ENCODE peak calls at places on chromosomes 11 and 22, in eight cellular contexts. One of them, this sample, is unnamed.
A peak's percentile ranks its signal among the peaks of the same experiment; 100 is the strongest.

GRCh38 chr11:75073459-75074190 is 23.1 kb downstream of the OR2AT4 start:
- DNase-seq in stimulated activated naive CD4-positive, alpha-beta T cell: no peak
- DNase-seq in astrocyte of the spinal cord: no peak
- DNase-seq in EL: no peak
- DNase-seq in sciatic nerve: no peak
- DNase-seq in fibroblast of pulmonary artery: no peak
- DNase-seq in midbrain: no peak
- DNase-seq in NCI-H774: no peak
- DNase-seq in this sample: no peak

GRCh38 chr22:27930246-27931060 is 11.4 kb upstream of the PITPNB start:
- DNase-seq in stimulated activated naive CD4-positive, alpha-beta T cell: no peak
- DNase-seq in astrocyte of the spinal cord: no peak
- DNase-seq in EL: no peak
- DNase-seq in sciatic nerve: no peak
- DNase-seq in fibroblast of pulmonary artery: peak; percentile 17
- DNase-seq in midbrain: no peak
- DNase-seq in NCI-H774: no peak
- DNase-seq in this sample: no peak

GRCh38 chr11:118295834-118296454 is 8.6 kb upstream of the CD3E start:
- DNase-seq in stimulated activated naive CD4-positive, alpha-beta T cell: peak; percentile 8
- DNase-seq in astrocyte of the spinal cord: peak; percentile 6
- DNase-seq in EL: peak; percentile 18
- DNase-seq in sciatic nerve: no peak
- DNase-seq in fibroblast of pulmonary artery: peak; percentile 46
- DNase-seq in midbrain: no peak
- DNase-seq in NCI-H774: no peak
- DNase-seq in this sample: peak; percentile 75

GRCh38 chr11:623999-624704 is 603 bp downstream of the CDHR5 start:
- DNase-seq in stimulated activated naive CD4-positive, alpha-beta T cell: no peak
- DNase-seq in astrocyte of the spinal cord: no peak
- DNase-seq in EL: peak; percentile 47
- DNase-seq in sciatic nerve: no peak
- DNase-seq in fibroblast of pulmonary artery: no peak
- DNase-seq in midbrain: no peak
- DNase-seq in NCI-H774: no peak
- DNase-seq in this sample: peak; percentile 83

GRCh38 chr11:47961383-47961782 is 19.0 kb upstream of the PTPRJ start:
- DNase-seq in stimulated activated naive CD4-positive, alpha-beta T cell: no peak
- DNase-seq in astrocyte of the spinal cord: no peak
- DNase-seq in EL: peak; percentile 19
- DNase-seq in sciatic nerve: no peak
- DNase-seq in fibroblast of pulmonary artery: no peak
- DNase-seq in midbrain: no peak
- DNase-seq in NCI-H774: no peak
- DNase-seq in this sample: peak; percentile 52

GRCh38 chr22:40818192-40818746 is 877 bp downstream of the SLC25A17 start:
- DNase-seq in stimulated activated naive CD4-positive, alpha-beta T cell: no peak
- DNase-seq in astrocyte of the spinal cord: no peak
- DNase-seq in EL: peak; percentile 8
- DNase-seq in sciatic nerve: no peak
- DNase-seq in fibroblast of pulmonary artery: no peak
- DNase-seq in midbrain: no peak
- DNase-seq in NCI-H774: no peak
- DNase-seq in this sample: no peak

GRCh38 chr11:1569251-1569780 is 2.8 kb downstream of the DUSP8 start:
- DNase-seq in stimulated activated naive CD4-positive, alpha-beta T cell: no peak
- DNase-seq in astrocyte of the spinal cord: no peak
- DNase-seq in EL: no peak
- DNase-seq in sciatic nerve: peak; percentile 61
- DNase-seq in fibroblast of pulmonary artery: no peak
- DNase-seq in midbrain: no peak
- DNase-seq in NCI-H774: no peak
- DNase-seq in this sample: no peak

GRCh38 chr11:69335010-69335409 is 41.1 kb downstream of the MYEOV start:
- DNase-seq in stimulated activated naive CD4-positive, alpha-beta T cell: no peak
- DNase-seq in astrocyte of the spinal cord: no peak
- DNase-seq in EL: no peak
- DNase-seq in sciatic nerve: peak; percentile 26
- DNase-seq in fibroblast of pulmonary artery: no peak
- DNase-seq in midbrain: no peak
- DNase-seq in NCI-H774: no peak
- DNase-seq in this sample: no peak

GRCh38 chr11:125175166-125175565 is 10.6 kb downstream of the PKNOX2 start:
- DNase-seq in stimulated activated naive CD4-positive, alpha-beta T cell: no peak
- DNase-seq in astrocyte of the spinal cord: no peak
- DNase-seq in EL: no peak
- DNase-seq in sciatic nerve: no peak
- DNase-seq in fibroblast of pulmonary artery: no peak
- DNase-seq in midbrain: no peak
- DNase-seq in NCI-H774: no peak
- DNase-seq in this sample: no peak

GRCh38 chr11:77407613-77408012 is 66.3 kb downstream of the PAK1 start:
- DNase-seq in stimulated activated naive CD4-positive, alpha-beta T cell: no peak
- DNase-seq in astrocyte of the spinal cord: peak; percentile 88
- DNase-seq in EL: peak; percentile 89
- DNase-seq in sciatic nerve: no peak
- DNase-seq in fibroblast of pulmonary artery: peak; percentile 85
- DNase-seq in midbrain: no peak
- DNase-seq in NCI-H774: peak; percentile 44
- DNase-seq in this sample: peak; percentile 13

GRCh38 chr22:24067587-24068376 is 56.7 kb downstream of the CABIN1 start:
- DNase-seq in stimulated activated naive CD4-positive, alpha-beta T cell: no peak
- DNase-seq in astrocyte of the spinal cord: no peak
- DNase-seq in EL: no peak
- DNase-seq in sciatic nerve: no peak
- DNase-seq in fibroblast of pulmonary artery: no peak
- DNase-seq in midbrain: no peak
- DNase-seq in NCI-H774: peak; percentile 86
- DNase-seq in this sample: no peak

GRCh38 chr11:69218271-69218682 is 62.5 kb downstream of the SMIM38 start:
- DNase-seq in stimulated activated naive CD4-positive, alpha-beta T cell: no peak
- DNase-seq in astrocyte of the spinal cord: no peak
- DNase-seq in EL: no peak
- DNase-seq in sciatic nerve: peak; percentile 39
- DNase-seq in fibroblast of pulmonary artery: no peak
- DNase-seq in midbrain: no peak
- DNase-seq in NCI-H774: no peak
- DNase-seq in this sample: peak; percentile 47

GRCh38 chr22:36331912-36332622 is 55.7 kb downstream of the MYH9 start:
- DNase-seq in stimulated activated naive CD4-positive, alpha-beta T cell: peak; percentile 40
- DNase-seq in astrocyte of the spinal cord: peak; percentile 68
- DNase-seq in EL: peak; percentile 80
- DNase-seq in sciatic nerve: peak; percentile 83
- DNase-seq in fibroblast of pulmonary artery: no peak
- DNase-seq in midbrain: peak; percentile 18
- DNase-seq in NCI-H774: no peak
- DNase-seq in this sample: peak; percentile 71

This sample was measured in SW480.